ENCODE peak calls at places on chromosomes 13 and 19, in five cellular contexts. T is kidney, X is right atrium auricular region, V is heart left ventricle, Q is body of pancreas. S is an unnamed sample. For H3K4me1, the result is how much of the 10 kb centered on the place peaks cover.

GRCh38 chr19:52785506-52785905 is 1.1 kb downstream of the ZNF600 start:
- DNase-seq in T (no peak), V (no peak), X (no peak), Q (no peak), S (no peak)

GRCh38 chr19:4369888-4370260 is 26.5 kb downstream of the MPND start:
- DNase-seq in Q (peak), T (peak), X (no peak), V (no peak), S (no peak)

GRCh38 chr19:23799321-23799720 is 40.6 kb upstream of the ZNF681 start:
- DNase-seq in V (no peak), X (no peak), T (no peak), Q (peak), S (no peak)

GRCh38 chr13:98103942-98104880 is 38.7 kb upstream of the FARP1 start:
- DNase-seq in Q (no peak), V (no peak), X (no peak), T (no peak), S (no peak)

GRCh38 chr19:53432088-53432661 is 391 bp downstream of the ZNF761 start:
- DNase-seq in X (peak), Q (peak), T (peak), V (peak), S (peak)

GRCh38 chr19:4264812-4265211 is 14.3 kb upstream of the SHD start:
- DNase-seq in V (no peak), Q (no peak), T (no peak), X (no peak), S (no peak)

GRCh38 chr19:55197531-55197930 is 11.8 kb downstream of the PTPRH start:
- DNase-seq in V (no peak), Q (no peak), X (no peak), T (no peak), S (no peak)

GRCh38 chr13:104387514-104387913 is 1321.3 kb upstream of the SLC10A2 start:
- DNase-seq in T (no peak), Q (no peak), X (no peak), V (no peak), S (no peak)

GRCh38 chr13:33205804-33206221 is 79.7 kb downstream of the STARD13 start:
- DNase-seq in T (no peak), X (no peak), Q (peak), V (peak), S (no peak)

GRCh38 chr19:48560095-48560530 is 8.1 kb downstream of the SULT2B1 start:
- DNase-seq in T (no peak), X (no peak), Q (no peak), V (no peak), S (no peak)

GRCh38 chr19:34269968-34270621 is 15.7 kb downstream of the GARRE1 start:
- DNase-seq in V (peak), X (peak), Q (peak), T (peak), S (peak)

GRCh38 chr13:27018230-27018875 is 153.3 kb downstream of the USP12 start:
- DNase-seq in Q (no peak), X (no peak), V (no peak), T (no peak), S (no peak)

GRCh38 chr19:5314907-5315298 is 25.7 kb downstream of the PTPRS start:
- DNase-seq in V (no peak), Q (no peak), T (no peak), X (no peak), S (no peak)

GRCh38 chr19:10230904-10231623 is at the start of gene S1PR2:
- DNase-seq in Q (peak), X (peak), V (peak), T (peak), S (peak)

GRCh38 chr13:83819611-83820010 is 62.7 kb downstream of the SLITRK1 start:
- DNase-seq in Q (no peak), V (no peak), T (no peak), X (no peak), S (no peak)

GRCh38 chr13:30907167-30907761 is 1.2 kb downstream of the MEDAG start:
- DNase-seq in X (no peak), T (no peak), V (no peak), Q (no peak), S (no peak)

GRCh38 chr19:47658431-47659383 is 49.8 kb downstream of the BICRA start:
- DNase-seq in Q (no peak), X (no peak), V (no peak), T (peak), S (peak)

GRCh38 chr13:109309625-109310363 is 476.6 kb downstream of the IRS2 start:
- DNase-seq in Q (peak), X (no peak), T (no peak), V (no peak), S (no peak)

GRCh38 chr19:16233081-16233776 is 35.5 kb downstream of the AP1M1 start:
- DNase-seq in V (no peak), T (no peak), Q (no peak), X (no peak), S (no peak)

GRCh38 chr13:112705286-112705685 is 15.4 kb downstream of the ATP11A start:
- DNase-seq in V (no peak), Q (peak), T (peak), X (no peak), S (no peak)

GRCh38 chr13:100035936-100036335 is 53.0 kb upstream of the PCCA start:
- DNase-seq in Q (no peak), X (no peak), V (no peak), T (no peak), S (no peak)

GRCh38 chr13:27978301-27978968 is 9.3 kb upstream of the CDX2 start:
- DNase-seq in X (no peak), Q (no peak), V (no peak), T (no peak), S (no peak)

GRCh38 chr13:28545583-28546333 is 50.8 kb upstream of the FLT1 start:
- DNase-seq in X (no peak), Q (no peak), V (no peak), T (no peak), S (no peak)

GRCh38 chr13:44088911-44089851 is 209.5 kb downstream of the LACC1 start:
- DNase-seq in X (no peak), T (no peak), Q (no peak), V (no peak), S (no peak)

GRCh38 chr13:91381371-91381770 is 17.1 kb upstream of the GPC5 start:
- DNase-seq in Q (no peak), V (no peak), T (no peak), X (no peak), S (no peak)

GRCh38 chr19:30752876-30753275 is 380.7 kb downstream of the ZNF536 start:
- DNase-seq in X (no peak), T (no peak), V (no peak), Q (no peak), S (no peak)

GRCh38 chr19:33311326-33311682 is 9.0 kb upstream of the CEBPA start:
- DNase-seq in Q (peak), T (no peak), V (no peak), X (no peak), S (no peak)

GRCh38 chr19:4014541-4015491 is 7.3 kb downstream of the PIAS4 start:
- DNase-seq in V (peak), T (peak), X (no peak), Q (peak), S (peak)

GRCh38 chr19:15871570-15871969 is 26.3 kb downstream of the CYP4F2 start:
- DNase-seq in X (no peak), Q (peak), V (no peak), T (no peak), S (peak)

GRCh38 chr13:64688893-64689677 is 2541.1 kb downstream of the PCDH9 start:
- DNase-seq in V (no peak), X (no peak), T (no peak), Q (no peak), S (no peak)

GRCh38 chr19:40270362-40271089 is 14.6 kb downstream of the AKT2 start:
- DNase-seq in X (no peak), T (peak), V (no peak), Q (no peak), S (no peak)

GRCh38 chr19:34335914-34336313 is 29.1 kb upstream of the GPI start:
- DNase-seq in T (no peak), X (no peak), Q (no peak), V (no peak), S (no peak)

GRCh38 chr19:30669329-30670010 is 297.3 kb downstream of the ZNF536 start:
- DNase-seq in X (no peak), V (peak), T (peak), Q (peak), S (peak)

GRCh38 chr19:20423381-20424207 is 142.0 kb downstream of the ZNF737 start:
- DNase-seq in T (peak), Q (peak), X (peak), V (peak), S (peak)

GRCh38 chr13:77319536-77319935 is 7.4 kb downstream of the MYCBP2 start:
- DNase-seq in T (no peak), X (no peak), Q (no peak), V (no peak), S (no peak)

GRCh38 chr13:77325371-77325941 is 1.4 kb downstream of the MYCBP2 start:
- DNase-seq in Q (no peak), X (no peak), T (no peak), V (no peak), S (no peak)

GRCh38 chr13:77328819-77329132 is 1.9 kb upstream of the MYCBP2 start:
- DNase-seq in Q (no peak), T (no peak), V (no peak), X (no peak), S (no peak)

GRCh38 chr13:77326905-77327604 is at the start of gene MYCBP2:
- DNase-seq in V (peak), X (peak), T (peak), Q (peak), S (peak)

DNA sequence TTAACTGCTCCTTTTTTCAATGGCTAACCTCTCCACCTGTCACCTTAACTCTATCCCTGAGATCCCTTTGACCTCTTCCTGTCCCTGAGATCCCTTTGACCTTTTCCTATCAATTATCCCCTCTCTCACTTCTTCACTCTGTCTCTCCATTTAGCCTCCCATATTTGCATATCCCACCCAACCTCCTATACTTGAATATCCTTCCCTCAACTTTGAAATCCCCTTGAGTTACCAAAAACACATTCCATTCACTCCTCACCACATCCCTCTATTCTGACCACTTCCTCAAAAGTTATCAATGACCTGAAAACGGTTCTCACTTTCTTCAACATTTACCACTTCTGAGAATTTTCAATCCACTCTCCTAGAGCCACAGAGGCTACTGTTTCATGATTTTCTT is 3.0 kb downstream of the MYCBP2 start:
- DNase-seq in T (no peak), V (no peak), Q (no peak), X (no peak), S (no peak)
- H3K4me1 ChIP-seq in T (under half), V (under half), Q (half or more), X (under half), S (under half)

DNA sequence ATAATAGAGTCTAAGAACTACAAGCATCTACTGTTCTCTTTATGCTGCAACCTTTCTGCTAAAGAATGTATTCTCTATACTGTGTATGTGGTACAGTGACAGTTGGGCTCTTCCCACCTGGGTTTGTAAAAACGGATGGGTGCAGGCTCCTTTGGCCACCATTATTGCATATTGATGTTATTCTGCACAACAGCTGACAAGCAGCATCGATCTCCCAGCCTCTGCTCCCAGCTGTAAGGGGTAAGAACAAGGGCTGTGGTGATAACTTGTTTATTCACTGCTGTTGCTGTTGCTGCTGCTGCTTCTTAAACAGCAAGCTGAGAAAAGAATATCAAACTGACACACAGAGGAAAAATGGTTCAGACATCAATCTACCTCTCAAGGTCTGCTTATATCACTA is 56.2 kb downstream of the KCNRG start:
- DNase-seq in X (no peak), T (no peak), Q (peak), V (no peak), S (no peak)
- H3K4me1 ChIP-seq in X (under half), T (under half), Q (under half), V (under half), S (under half)

GRCh38 chr19:38700350-38700932 is 43.8 kb downstream of the CAPN12 start:
- DNase-seq in X (no peak), V (no peak), T (no peak), Q (no peak), S (no peak)

GRCh38 chr19:38697641-38698071 is 46.6 kb downstream of the CAPN12 start:
- DNase-seq in T (no peak), V (no peak), Q (no peak), X (no peak), S (no peak)

GRCh38 chr19:38699647-38700349 is 44.5 kb downstream of the CAPN12 start:
- DNase-seq in V (no peak), X (no peak), Q (no peak), T (no peak), S (no peak)

GRCh38 chr19:38698225-38699026 is 45.8 kb downstream of the CAPN12 start:
- DNase-seq in Q (no peak), T (no peak), X (no peak), V (no peak), S (no peak)

DNA sequence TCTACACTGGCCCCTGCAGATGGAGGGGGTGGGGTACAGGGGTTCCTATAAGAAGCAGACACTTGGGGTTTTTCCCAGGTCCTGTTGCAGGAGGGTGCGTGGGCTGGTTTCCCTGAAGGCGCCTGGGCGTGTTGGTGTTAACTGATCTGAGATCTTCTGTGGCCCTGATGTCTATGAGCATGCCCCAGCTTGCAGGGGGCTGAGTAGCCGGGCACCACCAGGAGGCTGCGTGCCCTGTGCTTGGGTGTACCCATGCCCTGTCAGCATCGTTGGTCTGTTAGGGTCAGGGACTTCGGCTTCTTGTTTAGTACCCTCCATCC is 45.3 kb downstream of the CAPN12 start:
- DNase-seq in Q (no peak), V (no peak), X (no peak), T (no peak), S (no peak)
- H3K4me1 ChIP-seq in Q (half or more), V (under half), X (under half), T (half or more), S (under half)

GRCh38 chr13:40453666-40454030 is 212.8 kb downstream of the FOXO1 start:
- DNase-seq in V (no peak), T (no peak), Q (no peak), X (no peak), S (no peak)
- H3K4me1 ChIP-seq in V (under half), T (under half), Q (under half), X (under half), S (under half)

GRCh38 chr19:18346091-18346490 is 5.7 kb downstream of the PGPEP1 start:
- DNase-seq in T (no peak), Q (no peak), X (no peak), V (no peak), S (no peak)

GRCh38 chr19:18345296-18345695 is 4.9 kb downstream of the PGPEP1 start:
- DNase-seq in T (no peak), X (no peak), Q (no peak), V (no peak), S (no peak)

GRCh38 chr19:18349524-18350128 is 9.2 kb downstream of the PGPEP1 start:
- DNase-seq in T (peak), V (peak), X (peak), Q (peak), S (peak)

GRCh38 chr19:18350490-18350889 is 10.1 kb downstream of the PGPEP1 start:
- DNase-seq in X (no peak), T (no peak), Q (no peak), V (no peak), S (no peak)

DNA sequence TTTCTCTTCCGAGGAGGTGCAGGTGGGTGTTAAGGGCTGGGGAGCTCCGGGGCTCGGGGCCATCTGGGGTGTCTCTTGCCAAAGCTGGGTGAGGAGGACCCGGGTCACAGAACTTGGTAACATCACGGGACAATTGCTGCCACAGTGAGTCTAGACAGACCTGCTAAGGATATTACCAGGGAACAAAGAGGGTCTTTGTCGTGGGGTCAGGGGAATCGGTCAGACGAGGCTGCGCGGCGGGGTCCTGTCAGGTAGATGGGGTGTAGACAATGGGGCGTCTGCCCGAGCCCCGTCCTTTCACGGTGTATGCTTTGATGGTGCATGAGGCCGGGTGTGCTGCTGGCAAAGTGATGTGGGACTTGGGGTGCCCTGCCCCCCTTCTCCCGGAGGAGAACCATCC is 7.8 kb downstream of the PGPEP1 start:
- DNase-seq in V (no peak), T (no peak), X (no peak), Q (no peak), S (no peak)
- H3K4me1 ChIP-seq in V (under half), T (under half), X (under half), Q (under half), S (under half)

DNA sequence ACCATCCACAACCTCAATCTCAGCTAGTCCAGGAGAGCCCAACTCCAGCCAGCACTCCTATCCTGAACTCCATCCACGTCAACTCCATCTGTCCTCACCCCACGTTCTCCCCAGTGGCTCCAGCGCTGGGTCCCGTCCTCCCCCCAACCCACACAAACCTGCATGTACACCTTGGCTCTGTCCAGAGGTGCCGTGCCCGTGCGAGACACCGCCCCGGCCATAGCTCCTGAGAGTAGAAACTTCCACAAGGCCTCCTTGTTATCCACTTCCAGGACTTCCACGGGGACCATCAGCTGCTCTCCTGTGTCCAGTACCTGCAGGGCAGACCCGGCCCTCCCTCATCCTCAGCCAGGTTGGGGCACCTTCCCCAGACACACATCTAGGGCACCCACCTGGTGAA is 1.7 kb downstream of the SLC25A41 start:
- DNase-seq in Q (no peak), V (no peak), T (no peak), X (no peak), S (no peak)
- H3K4me1 ChIP-seq in Q (under half), V (under half), T (under half), X (under half), S (under half)

GRCh38 chr19:8648240-8648639 is 17.8 kb downstream of the NFILZ start:
- DNase-seq in X (no peak), Q (no peak), T (no peak), V (no peak), S (no peak)
- H3K4me1 ChIP-seq in X (under half), Q (under half), T (under half), V (under half), S (under half)

GRCh38 chr19:46408611-46409039 is 4.7 kb downstream of the CCDC8 start:
- DNase-seq in V (peak), X (peak), Q (peak), T (peak), S (peak)
- H3K4me1 ChIP-seq in V (under half), X (under half), Q (half or more), T (under half), S (under half)

GRCh38 chr13:72544042-72544441 is 183.4 kb downstream of the MZT1 start:
- DNase-seq in X (no peak), Q (no peak), V (no peak), T (no peak), S (no peak)

GRCh38 chr13:72541674-72542073 is 185.8 kb downstream of the MZT1 start:
- DNase-seq in Q (no peak), X (no peak), T (no peak), V (no peak), S (no peak)

GRCh38 chr13:72540818-72541217 is 186.6 kb downstream of the MZT1 start:
- DNase-seq in Q (no peak), V (no peak), X (no peak), T (no peak), S (no peak)

GRCh38 chr13:72542241-72542640 is 185.2 kb downstream of the MZT1 start:
- DNase-seq in Q (no peak), X (no peak), V (no peak), T (no peak), S (no peak)

GRCh38 chr13:72545030-72545719 is 182.3 kb downstream of the MZT1 start:
- DNase-seq in T (no peak), X (no peak), V (no peak), Q (no peak), S (no peak)
- H3K4me1 ChIP-seq in T (under half), X (under half), V (under half), Q (under half), S (under half)

GRCh38 chr13:110333837-110334236 is 26.8 kb downstream of the COL4A2 start:
- DNase-seq in T (no peak), X (no peak), V (no peak), Q (no peak), S (no peak)

GRCh38 chr13:110331362-110331761 is 24.3 kb downstream of the COL4A2 start:
- DNase-seq in T (no peak), Q (no peak), V (no peak), X (no peak), S (no peak)

GRCh38 chr13:110330491-110331001 is 23.5 kb downstream of the COL4A2 start:
- DNase-seq in V (no peak), Q (no peak), T (no peak), X (no peak), S (no peak)

GRCh38 chr13:110334256-110334655 is 27.2 kb downstream of the COL4A2 start:
- DNase-seq in X (no peak), T (no peak), Q (no peak), V (no peak), S (no peak)

DNA sequence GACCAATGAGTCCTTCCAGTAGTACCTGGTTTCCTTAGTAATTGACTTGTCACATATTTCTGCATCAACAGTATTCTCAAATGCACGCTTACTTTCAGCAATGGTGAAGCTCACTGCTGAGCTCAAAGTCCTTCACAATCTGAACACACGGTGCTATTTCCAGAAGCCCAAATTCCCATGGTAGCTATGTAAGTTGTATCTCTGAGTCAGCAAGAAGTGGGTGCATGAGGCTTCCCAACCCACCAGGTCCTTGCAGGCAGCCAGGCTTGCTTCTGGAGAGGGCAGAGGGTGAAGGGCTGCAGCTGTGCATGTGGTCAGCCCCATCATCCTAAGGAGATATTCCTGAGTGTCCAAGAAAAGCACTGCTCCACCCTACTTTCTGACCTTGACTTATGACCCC is 25.7 kb downstream of the COL4A2 start:
- DNase-seq in X (no peak), T (no peak), Q (no peak), V (no peak), S (no peak)
- H3K4me1 ChIP-seq in X (under half), T (under half), Q (under half), V (under half), S (under half)

S was measured in right cardiac atrium.